ENCODE peak calls at places on chromosomes 4 and X, in four cellular contexts. One of them, this sample, is unnamed.

GRCh38 chr4:185011408-185011807 is 6.9 kb upstream of the HELT start:
- DNase-seq in suprapubic skin: no peak
- DNase-seq in A549: no peak
- DNase-seq in stomach: no peak
- DNase-seq in this sample: peak

GRCh38 chr4:56698329-56698728 is 17.2 kb upstream of the HOPX start:
- DNase-seq in A549: no peak
- DNase-seq in stomach: no peak
- DNase-seq in suprapubic skin: no peak
- DNase-seq in this sample: no peak

GRCh38 chr4:141375855-141376254 is 155.2 kb downstream of the ZNF330 start:
- DNase-seq in A549: peak
- DNase-seq in stomach: no peak
- DNase-seq in suprapubic skin: no peak
- DNase-seq in this sample: no peak

GRCh38 chrX:13000311-13000811 is 25.5 kb downstream of the TMSB4X start:
- DNase-seq in suprapubic skin: no peak
- DNase-seq in stomach: no peak
- DNase-seq in A549: no peak
- DNase-seq in this sample: no peak

GRCh38 chr4:140935259-140935658 is 179.1 kb upstream of the TBC1D9 start:
- DNase-seq in suprapubic skin: no peak
- DNase-seq in A549: no peak
- DNase-seq in stomach: no peak
- DNase-seq in this sample: no peak

GRCh38 chrX:40105791-40106676 is 8.3 kb upstream of the BCOR start:
- DNase-seq in stomach: peak
- DNase-seq in A549: peak
- DNase-seq in suprapubic skin: no peak
- DNase-seq in this sample: peak

GRCh38 chr4:75555294-75556164 is at the start of gene ODAPH:
- DNase-seq in stomach: no peak
- DNase-seq in suprapubic skin: no peak
- DNase-seq in A549: peak
- DNase-seq in this sample: peak

GRCh38 chr4:155426953-155427352 is 50.2 kb upstream of the MAP9 start:
- DNase-seq in suprapubic skin: no peak
- DNase-seq in A549: peak
- DNase-seq in stomach: no peak
- DNase-seq in this sample: no peak

GRCh38 chrX:147217334-147217733 is 402.8 kb upstream of the CXorf51A start:
- DNase-seq in stomach: no peak
- DNase-seq in A549: no peak
- DNase-seq in suprapubic skin: no peak
- DNase-seq in this sample: no peak

GRCh38 chr4:126611900-126612299 is 1020.9 kb upstream of the INTU start:
- DNase-seq in stomach: no peak
- DNase-seq in suprapubic skin: no peak
- DNase-seq in A549: no peak
- DNase-seq in this sample: no peak

GRCh38 chrX:154602766-154603437 is 16.2 kb downstream of the CTAG1B start:
- DNase-seq in suprapubic skin: no peak
- DNase-seq in stomach: no peak
- DNase-seq in A549: no peak
- DNase-seq in this sample: no peak

GRCh38 chr4:65259251-65259650 is 411.0 kb downstream of the EPHA5 start:
- DNase-seq in A549: no peak
- DNase-seq in suprapubic skin: no peak
- DNase-seq in stomach: no peak
- DNase-seq in this sample: no peak

GRCh38 chr4:3220586-3221494 is 28.1 kb upstream of the MSANTD1 start:
- DNase-seq in A549: no peak
- DNase-seq in stomach: no peak
- DNase-seq in suprapubic skin: no peak
- DNase-seq in this sample: no peak

GRCh38 chrX:123873956-123874355 is 14.1 kb downstream of the XIAP start:
- DNase-seq in stomach: no peak
- DNase-seq in A549: no peak
- DNase-seq in suprapubic skin: no peak
- DNase-seq in this sample: no peak

GRCh38 chr4:83771113-83771705 is 235.3 kb downstream of the GPAT3 start:
- DNase-seq in suprapubic skin: no peak
- DNase-seq in A549: peak
- DNase-seq in stomach: peak
- DNase-seq in this sample: peak

GRCh38 chr4:24537025-24537424 is 47.3 kb downstream of the DHX15 start:
- DNase-seq in A549: no peak
- DNase-seq in suprapubic skin: no peak
- DNase-seq in stomach: no peak
- DNase-seq in this sample: no peak

GRCh38 chrX:56228914-56229313 is 3.2 kb upstream of the KLF8 start:
- DNase-seq in A549: no peak
- DNase-seq in suprapubic skin: no peak
- DNase-seq in stomach: no peak
- DNase-seq in this sample: no peak

GRCh38 chr4:77076889-77077635 is 1.3 kb upstream of the CCNI start:
- DNase-seq in suprapubic skin: no peak
- DNase-seq in A549: no peak
- DNase-seq in stomach: no peak
- DNase-seq in this sample: no peak

GRCh38 chr4:48261288-48261687 is 8.3 kb downstream of the TEC start:
- DNase-seq in suprapubic skin: no peak
- DNase-seq in stomach: no peak
- DNase-seq in A549: no peak
- DNase-seq in this sample: no peak
- TF ChIP-seq EP300 in suprapubic skin: no peak
- TF ChIP-seq EP300 in stomach: no peak
- TF ChIP-seq EP300 in A549: no peak
- TF ChIP-seq EP300 in this sample: no peak

GRCh38 chr4:10761903-10762302 is 77.3 kb upstream of the CLNK start:
- DNase-seq in suprapubic skin: no peak
- DNase-seq in A549: no peak
- DNase-seq in stomach: no peak
- DNase-seq in this sample: no peak
- TF ChIP-seq EP300 in suprapubic skin: no peak
- TF ChIP-seq EP300 in A549: no peak
- TF ChIP-seq EP300 in stomach: no peak
- TF ChIP-seq EP300 in this sample: no peak

DNA sequence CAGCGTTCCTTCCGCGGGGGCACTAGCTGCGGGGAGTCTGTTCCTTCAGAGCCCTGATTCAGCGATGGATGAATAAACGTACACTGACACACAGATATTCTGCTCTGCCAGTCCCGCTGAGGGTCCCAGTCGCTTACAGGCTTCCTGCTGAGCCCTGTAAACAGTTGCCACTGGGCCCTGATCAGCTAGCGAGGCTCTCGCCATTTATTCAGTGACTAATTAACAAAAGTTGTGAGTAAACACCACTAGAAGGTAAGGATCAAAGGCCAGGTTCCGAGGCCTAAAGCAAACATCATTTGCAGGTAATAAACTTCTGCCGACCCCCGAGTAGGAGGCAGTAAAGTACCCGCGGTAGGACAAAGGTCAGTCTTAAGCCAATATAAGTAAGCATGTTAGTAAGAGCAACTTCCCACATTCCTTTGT is 442.6 kb upstream of the GALNT7 start:
- DNase-seq in stomach: peak
- DNase-seq in A549: peak
- DNase-seq in suprapubic skin: no peak
- DNase-seq in this sample: no peak
- TF ChIP-seq EP300 in stomach: no peak
- TF ChIP-seq EP300 in A549: peak
- TF ChIP-seq EP300 in suprapubic skin: no peak
- TF ChIP-seq EP300 in this sample: no peak

GRCh38 chr4:21522296-21522695 is 426.3 kb downstream of the KCNIP4 start:
- DNase-seq in suprapubic skin: no peak
- DNase-seq in A549: no peak
- DNase-seq in stomach: no peak
- DNase-seq in this sample: no peak

GRCh38 chr4:21512351-21512750 is 436.2 kb downstream of the KCNIP4 start:
- DNase-seq in A549: peak
- DNase-seq in stomach: no peak
- DNase-seq in suprapubic skin: no peak
- DNase-seq in this sample: no peak

GRCh38 chr4:21514022-21514421 is 434.6 kb downstream of the KCNIP4 start:
- DNase-seq in stomach: no peak
- DNase-seq in A549: no peak
- DNase-seq in suprapubic skin: no peak
- DNase-seq in this sample: no peak

DNA sequence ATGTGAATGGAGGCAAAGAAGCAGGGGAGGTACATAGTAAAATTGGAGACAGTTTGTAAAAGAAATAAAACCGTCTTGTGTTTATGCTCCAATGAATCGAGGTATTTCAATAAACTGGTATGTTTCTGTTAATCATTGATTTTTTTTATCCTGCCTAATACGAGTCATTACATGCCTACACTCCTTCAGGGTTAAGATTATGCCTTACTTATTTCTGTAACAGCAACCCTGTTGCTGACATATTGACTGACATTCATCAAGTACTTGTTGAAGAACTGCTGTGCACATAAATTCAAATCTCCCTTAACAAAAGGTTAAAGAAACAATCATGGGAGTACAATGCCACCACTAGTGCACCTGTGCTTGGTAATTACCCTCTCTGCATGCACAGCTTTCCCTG is 431.1 kb downstream of the KCNIP4 start:
- DNase-seq in stomach: no peak
- DNase-seq in suprapubic skin: no peak
- DNase-seq in A549: no peak
- DNase-seq in this sample: no peak
- TF ChIP-seq EP300 in stomach: no peak
- TF ChIP-seq EP300 in suprapubic skin: no peak
- TF ChIP-seq EP300 in A549: no peak
- TF ChIP-seq EP300 in this sample: no peak

This sample was measured in K562.